ENCODE peak calls at places on chromosome 10, in six cellular contexts. P is HT1080; K is NCI-H2081; D is left ventricle myocardium inferior; U is aorta; C is activated effector memory CD4-positive, alpha-beta T cell treated with Interleukin-2 at 50 U/mL for 16 hours. G is an unnamed sample.

GRCh38 chr10:132102717-132103110 is 37.0 kb downstream of the JAKMIP3 start:
- DNase-seq in P (no peak), K (no peak), D (no peak), U (no peak), C (no peak), G (no peak)

GRCh38 chr10:14438576-14438975 is 107.9 kb upstream of the FRMD4A start:
- DNase-seq in P (no peak), K (no peak), D (no peak), U (no peak), C (no peak), G (no peak)

GRCh38 chr10:9254353-9254752 is 1199.9 kb downstream of the GATA3 start:
- DNase-seq in P (peak; percentile 44), K (no peak), D (no peak), U (no peak), C (no peak), G (no peak)

GRCh38 chr10:13505040-13505680 is 23.7 kb downstream of the BEND7 start:
- DNase-seq in P (no peak), K (no peak), D (no peak), U (no peak), C (no peak), G (no peak)

GRCh38 chr10:111556666-111557065 is 479.8 kb downstream of the ADRA2A start:
- DNase-seq in P (no peak), K (no peak), D (no peak), U (no peak), C (no peak), G (no peak)

GRCh38 chr10:681670-682318 is 7.7 kb downstream of the DIP2C start:
- DNase-seq in P (no peak), K (no peak), D (no peak), U (no peak), C (no peak), G (no peak)

GRCh38 chr10:116521424-116522305 is 24.1 kb upstream of the PNLIP start:
- DNase-seq in P (peak; percentile 23), K (peak; percentile 1), D (no peak), U (no peak), C (no peak), G (peak; percentile 50)

GRCh38 chr10:130742936-130743675 is 568.4 kb downstream of the TCERG1L start:
- DNase-seq in P (no peak), K (no peak), D (no peak), U (no peak), C (no peak), G (no peak)

GRCh38 chr10:19556666-19557065 is 259.6 kb upstream of the PLXDC2 start:
- DNase-seq in P (no peak), K (no peak), D (no peak), U (no peak), C (no peak), G (no peak)

GRCh38 chr10:131663411-131663810 is 237.4 kb upstream of the PPP2R2D start:
- DNase-seq in P (no peak), K (no peak), D (no peak), U (no peak), C (no peak), G (peak; percentile 55)

GRCh38 chr10:18616337-18616736 is 35.0 kb downstream of the NSUN6 start:
- DNase-seq in P (no peak), K (no peak), D (no peak), U (no peak), C (no peak), G (no peak)

GRCh38 chr10:23069019-23069665 is 26.2 kb upstream of the MSRB2 start:
- DNase-seq in P (no peak), K (no peak), D (no peak), U (no peak), C (no peak), G (no peak)

GRCh38 chr10:90674927-90675326 is 182.9 kb downstream of the HTR7 start:
- DNase-seq in P (peak; percentile 51), K (no peak), D (no peak), U (peak; percentile 70), C (no peak), G (no peak)

GRCh38 chr10:24680647-24681475 is 42.8 kb downstream of the ARHGAP21 start:
- DNase-seq in P (no peak), K (no peak), D (no peak), U (no peak), C (no peak), G (no peak)

GRCh38 chr10:118238573-118239240 is 103.4 kb downstream of the FAM204A start:
- DNase-seq in P (peak; percentile 37), K (no peak), D (no peak), U (no peak), C (no peak), G (no peak)

GRCh38 chr10:75402486-75403143 is 1.1 kb upstream of the ZNF503 start:
- DNase-seq in P (peak; percentile 32), K (peak; percentile 69), D (peak; percentile 35), U (peak; percentile 59), C (no peak), G (no peak)

GRCh38 chr10:131824371-131825149 is 76.2 kb upstream of the PPP2R2D start:
- DNase-seq in P (peak; percentile 16), K (no peak), D (no peak), U (no peak), C (no peak), G (no peak)

GRCh38 chr10:97849491-97850402 is at the start of gene GOLGA7B:
- DNase-seq in P (no peak), K (peak; percentile 20), D (peak; percentile 18), U (no peak), C (peak; percentile 66), G (peak; percentile 47)

GRCh38 chr10:89591796-89592271 is 53.2 kb downstream of the PANK1 start:
- DNase-seq in P (no peak), K (no peak), D (no peak), U (no peak), C (no peak), G (no peak)

GRCh38 chr10:125134483-125134848 is 25.9 kb downstream of the CTBP2 start:
- DNase-seq in P (no peak), K (no peak), D (no peak), U (no peak), C (no peak), G (no peak)

GRCh38 chr10:124387078-124387874 is 31.4 kb downstream of the OAT start:
- DNase-seq in P (no peak), K (no peak), D (no peak), U (no peak), C (no peak), G (no peak)

GRCh38 chr10:5948999-5949759 is 28.2 kb downstream of the IL15RA start:
- DNase-seq in P (peak; percentile 40), K (peak; percentile 11), D (peak; percentile 59), U (peak; percentile 73), C (no peak), G (peak; percentile 8)

GRCh38 chr10:27285093-27285492 is 44.5 kb upstream of the ACBD5 start:
- DNase-seq in P (peak; percentile 10), K (no peak), D (no peak), U (no peak), C (no peak), G (no peak)

GRCh38 chr10:1561731-1562337 is 175.5 kb downstream of the ADARB2 start:
- DNase-seq in P (no peak), K (no peak), D (no peak), U (no peak), C (no peak), G (no peak)

GRCh38 chr10:29104661-29105369 is 184.1 kb upstream of the LYZL1 start:
- DNase-seq in P (no peak), K (no peak), D (no peak), U (no peak), C (no peak), G (no peak)

GRCh38 chr10:5293691-5294550 is 70.8 kb upstream of the UCN3 start:
- DNase-seq in P (peak; percentile 47), K (peak; percentile 5), D (peak; percentile 47), U (peak; percentile 82), C (no peak), G (peak; percentile 2)

GRCh38 chr10:110872145-110872983 is 636 bp downstream of the PDCD4 start:
- DNase-seq in P (peak; percentile 85), K (peak; percentile 51), D (peak; percentile 72), U (peak; percentile 83), C (peak; percentile 55), G (peak; percentile 30)

GRCh38 chr10:71531485-71532446 is 135.0 kb downstream of the CDH23 start:
- DNase-seq in P (no peak), K (no peak), D (no peak), U (no peak), C (no peak), G (no peak)

GRCh38 chr10:71266147-71266917 is 52.7 kb upstream of the SLC29A3 start:
- DNase-seq in P (no peak), K (peak; percentile 53), D (peak; percentile 73), U (no peak), C (no peak), G (peak; percentile 53)

GRCh38 chr10:24503627-24504320 is 219.9 kb downstream of the ARHGAP21 start:
- DNase-seq in P (peak; percentile 62), K (no peak), D (no peak), U (no peak), C (no peak), G (peak; percentile 5)

GRCh38 chr10:27745719-27746363 is at the start of gene MKX:
- DNase-seq in P (no peak), K (no peak), D (peak; percentile 21), U (peak; percentile 79), C (no peak), G (no peak)

GRCh38 chr10:22442063-22442462 is 96.8 kb downstream of the SPAG6 start:
- DNase-seq in P (no peak), K (no peak), D (no peak), U (no peak), C (no peak), G (no peak)

GRCh38 chr10:10605551-10606081 is 412.1 kb upstream of the CELF2 start:
- DNase-seq in P (peak; percentile 36), K (no peak), D (no peak), U (no peak), C (no peak), G (no peak)

GRCh38 chr10:125709553-125710266 is 9.8 kb upstream of the EDRF1 start:
- DNase-seq in P (no peak), K (no peak), D (no peak), U (no peak), C (no peak), G (no peak)

GRCh38 chr10:69716711-69717560 is 84.8 kb upstream of the COL13A1 start:
- DNase-seq in P (no peak), K (peak; percentile 42), D (no peak), U (peak; percentile 67), C (peak; percentile 22), G (peak; percentile 20)

GRCh38 chr10:95312264-95312663 is 21.5 kb upstream of the PDLIM1 start:
- DNase-seq in P (no peak), K (no peak), D (no peak), U (no peak), C (no peak), G (no peak)

GRCh38 chr10:112218960-112219359 is 35.4 kb upstream of the GPAM start:
- DNase-seq in P (no peak), K (no peak), D (no peak), U (no peak), C (no peak), G (no peak)

GRCh38 chr10:23005150-23005549 is 77.3 kb downstream of the ARMC3 start:
- DNase-seq in P (no peak), K (no peak), D (no peak), U (no peak), C (no peak), G (no peak)